ENCODE peak calls at places on chromosomes 6 and 20, in seven cellular contexts. Q, S, J, R, L, E and H are unnamed samples.

GRCh38 chr20:23114448-23114847 is 28.3 kb upstream of the CD93 start:
- DNase-seq in Q (no peak), S (no peak), J (no peak), R (no peak), L (no peak), E (no peak), H (no peak)

GRCh38 chr6:140987364-140988135 is 1145.2 kb upstream of the GJE1 start:
- DNase-seq in Q (no peak), S (no peak), J (no peak), R (no peak), L (no peak), E (no peak), H (no peak)

GRCh38 chr6:158943380-158944032 is 56.5 kb downstream of the RSPH3 start:
- DNase-seq in Q (no peak), S (no peak), J (no peak), R (no peak), L (no peak), E (no peak), H (no peak)

GRCh38 chr6:26118999-26119398 is 31.8 kb downstream of the HFE start:
- DNase-seq in Q (no peak), S (no peak), J (peak; percentile 96), R (no peak), L (no peak), E (peak; percentile 83), H (peak; percentile 81)

GRCh38 chr20:62837790-62838458 is 21.1 kb downstream of the COL9A3 start:
- DNase-seq in Q (no peak), S (no peak), J (no peak), R (no peak), L (peak; percentile 51), E (no peak), H (peak; percentile 57)

GRCh38 chr6:66926060-66926459 is 1219.0 kb upstream of the EYS start:
- DNase-seq in Q (no peak), S (no peak), J (no peak), R (no peak), L (no peak), E (no peak), H (peak; percentile 82)

GRCh38 chr20:45798935-45799642 is 7.3 kb downstream of the DNTTIP1 start:
- DNase-seq in Q (no peak), S (peak; percentile 54), J (peak; percentile 37), R (peak; percentile 73), L (peak; percentile 55), E (peak; percentile 55), H (no peak)

GRCh38 chr6:70537266-70537665 is 29.5 kb upstream of the SDHAF4 start:
- DNase-seq in Q (no peak), S (no peak), J (no peak), R (peak; percentile 12), L (no peak), E (no peak), H (no peak)

GRCh38 chr6:109299695-109300564 is 82.3 kb downstream of the CD164 start:
- DNase-seq in Q (no peak), S (no peak), J (no peak), R (no peak), L (no peak), E (no peak), H (no peak)

GRCh38 chr20:5080384-5080877 is 39.3 kb downstream of the PCNA start:
- DNase-seq in Q (no peak), S (no peak), J (no peak), R (no peak), L (peak; percentile 87), E (no peak), H (peak; percentile 80)

GRCh38 chr6:15444881-15445280 is 199.0 kb downstream of the JARID2 start:
- DNase-seq in Q (no peak), S (no peak), J (no peak), R (no peak), L (no peak), E (peak; percentile 39), H (peak; percentile 72)

GRCh38 chr6:78771619-78772018 is 95.7 kb upstream of the IRAK1BP1 start:
- DNase-seq in Q (no peak), S (no peak), J (no peak), R (no peak), L (no peak), E (no peak), H (no peak)

GRCh38 chr20:45343867-45344721 is 4.1 kb downstream of the SDC4 start:
- DNase-seq in Q (peak; percentile 41), S (no peak), J (peak; percentile 91), R (no peak), L (no peak), E (peak; percentile 90), H (peak; percentile 88)

GRCh38 chr6:147724454-147724853 is 216.0 kb downstream of the SAMD5 start:
- DNase-seq in Q (no peak), S (no peak), J (no peak), R (no peak), L (no peak), E (no peak), H (no peak)

GRCh38 chr6:14316911-14317535 is 199.5 kb downstream of the CD83 start:
- DNase-seq in Q (no peak), S (no peak), J (no peak), R (peak; percentile 43), L (no peak), E (no peak), H (no peak)

GRCh38 chr20:4573564-4574355 is 147.9 kb upstream of the PRND start:
- DNase-seq in Q (no peak), S (no peak), J (no peak), R (no peak), L (no peak), E (peak; percentile 95), H (peak; percentile 97)